ENCODE peak calls at places on chromosomes 11 and 22, in six cellular contexts. P is PC-3, X is GM23338, B is MM.1S, V is GM23248, T is SK-N-SH. C is an unnamed sample.

GRCh38 chr11:69367211-69367964 is 73.4 kb downstream of the MYEOV start:
- DNase-seq in P (peak; percentile 77), X (no peak), B (no peak), V (peak; percentile 18), T (no peak), C (no peak)

GRCh38 chr11:73159981-73160777 is 18.1 kb upstream of the FCHSD2 start:
- DNase-seq in P (no peak), X (no peak), B (no peak), V (no peak), T (no peak), C (no peak)

GRCh38 chr11:71131861-71132260 is 120.5 kb downstream of the SHANK2 start:
- DNase-seq in P (no peak), X (no peak), B (no peak), V (no peak), T (no peak), C (peak; percentile 91)

GRCh38 chr11:112856591-112856990 is 104.6 kb upstream of the NCAM1 start:
- DNase-seq in P (no peak), X (no peak), B (no peak), V (no peak), T (no peak), C (no peak)

GRCh38 chr22:48224332-48224731 is 1461.9 kb downstream of the TBC1D22A start:
- DNase-seq in P (no peak), X (no peak), B (no peak), V (no peak), T (no peak), C (no peak)

GRCh38 chr11:78379039-78379670 is 38.5 kb downstream of the GAB2 start:
- DNase-seq in P (no peak), X (no peak), B (no peak), V (peak; percentile 22), T (no peak), C (no peak)

GRCh38 chr11:70176940-70177689 is 26.0 kb upstream of the FADD start:
- DNase-seq in P (peak; percentile 62), X (peak; percentile 82), B (peak; percentile 44), V (peak; percentile 49), T (peak; percentile 81), C (peak; percentile 56)

GRCh38 chr11:77322506-77322905 is 21.0 kb upstream of the GDPD4 start:
- DNase-seq in P (no peak), X (no peak), B (no peak), V (peak; percentile 76), T (no peak), C (no peak)

GRCh38 chr22:43711681-43712080 is 100.4 kb downstream of the EFCAB6 start:
- DNase-seq in P (no peak), X (no peak), B (no peak), V (no peak), T (no peak), C (no peak)
- TF ChIP-seq EZH2phosphoT487 in P (no peak), X (no peak), B (no peak), V (no peak), T (no peak), C (no peak)

DNA sequence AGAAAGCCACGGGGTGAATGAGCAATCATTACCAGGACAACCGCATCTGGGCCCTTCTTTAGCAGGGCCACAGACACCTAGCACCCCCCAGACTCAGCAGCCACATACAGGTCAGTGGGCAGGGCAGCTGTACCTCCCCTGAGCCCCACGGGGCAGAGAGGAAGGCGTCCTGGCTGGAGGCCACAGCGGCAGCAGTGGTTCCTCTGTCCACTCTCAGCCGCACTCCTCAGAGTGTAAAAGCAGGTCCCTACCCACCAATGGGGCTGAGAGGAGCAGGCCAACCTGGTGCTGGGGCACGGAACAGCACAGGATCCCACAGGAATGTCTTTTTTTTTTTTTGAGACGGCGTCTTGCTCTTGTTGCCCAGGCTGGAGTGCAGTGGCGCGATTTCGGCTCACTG is 65.5 kb downstream of the APOL1 start:
- DNase-seq in P (no peak), X (no peak), B (no peak), V (no peak), T (no peak), C (no peak)
- H3F3A ChIP-seq in P (no peaks in the 10 kb centered on the region), X (peaks cover 3% of the 10 kb centered on the region), B (peaks cover 12% of the 10 kb centered on the region), V (peaks cover 52% of the 10 kb centered on the region), T (peaks cover 44% of the 10 kb centered on the region), C (no peaks in the 10 kb centered on the region)

DNA sequence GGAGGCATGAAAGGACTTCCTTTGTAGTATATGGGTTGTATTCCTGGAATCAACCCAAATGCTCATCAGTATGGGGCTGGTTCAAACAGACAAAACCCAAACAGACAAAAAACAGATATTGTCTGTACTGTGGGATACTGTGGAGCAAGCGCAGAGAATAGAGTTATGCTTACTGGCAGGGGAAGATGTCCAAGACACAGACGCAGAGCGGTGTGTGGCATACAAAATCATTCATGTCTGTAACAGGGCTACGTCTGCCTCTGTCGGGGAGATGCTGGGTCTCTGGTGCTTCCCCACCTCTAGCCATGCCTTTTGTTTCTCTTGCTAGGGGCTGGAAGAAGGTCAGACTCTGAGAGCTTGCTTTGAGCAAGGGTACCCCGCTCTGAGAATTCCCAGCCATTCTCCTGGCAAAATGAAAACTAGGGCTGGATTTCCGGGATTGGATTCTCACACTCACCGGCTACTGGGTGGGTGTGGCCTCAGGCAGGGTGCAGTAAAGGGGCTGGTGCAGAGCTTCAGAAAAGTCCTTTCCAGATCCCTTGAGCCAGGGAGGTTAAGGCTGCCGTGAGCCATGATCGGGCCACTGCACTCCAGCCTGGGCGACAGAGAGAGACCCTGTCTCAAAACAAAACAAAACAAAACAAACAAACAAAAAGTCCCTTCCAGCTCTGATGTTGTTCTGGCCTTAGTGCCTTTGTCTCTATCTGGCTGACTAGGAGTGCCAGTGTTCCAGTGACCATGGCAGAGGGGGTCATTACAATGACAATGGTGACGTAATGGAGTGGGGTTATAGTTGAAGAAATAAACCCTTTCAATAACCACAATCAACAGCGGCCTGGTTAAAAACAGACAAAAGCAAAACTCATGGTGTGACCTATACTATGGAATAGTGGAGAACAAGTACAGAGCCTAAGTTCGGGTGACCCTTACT is 2.9 kb upstream of the ABCC8 start:
- DNase-seq in P (peak; percentile 31), X (peak; percentile 90), B (no peak), V (peak; percentile 19), T (peak; percentile 85), C (peak; percentile 85)
- TF ChIP-seq EZH2phosphoT487 in P (no peak), X (no peak), B (no peak), V (no peak), T (no peak), C (no peak)

GRCh38 chr11:122814401-122814800 is 23.9 kb upstream of the CRTAM start:
- DNase-seq in P (peak; percentile 48), X (peak; percentile 32), B (no peak), V (no peak), T (peak; percentile 30), C (no peak)
- H3F3A ChIP-seq in P (no peaks in the 10 kb centered on the region), X (no peaks in the 10 kb centered on the region), B (no peaks in the 10 kb centered on the region), V (peaks cover 4% of the 10 kb centered on the region), T (no peaks in the 10 kb centered on the region), C (peaks cover 20% of the 10 kb centered on the region)

GRCh38 chr11:16000065-16000464 is 356.3 kb downstream of the SOX6 start:
- DNase-seq in P (no peak), X (no peak), B (no peak), V (peak; percentile 74), T (no peak), C (no peak)
- TF ChIP-seq EZH2phosphoT487 in P (no peak), X (no peak), B (no peak), V (peak; percentile 78), T (no peak), C (no peak)

GRCh38 chr22:22929381-22930221 is 42.0 kb downstream of the IGLL5 start:
- DNase-seq in P (no peak), X (no peak), B (peak; percentile 51), V (no peak), T (no peak), C (no peak)
- H3F3A ChIP-seq in P (no peaks in the 10 kb centered on the region), X (no peaks in the 10 kb centered on the region), B (peaks cover 50% of the 10 kb centered on the region), V (no peaks in the 10 kb centered on the region), T (no peaks in the 10 kb centered on the region), C (no peaks in the 10 kb centered on the region)

DNA sequence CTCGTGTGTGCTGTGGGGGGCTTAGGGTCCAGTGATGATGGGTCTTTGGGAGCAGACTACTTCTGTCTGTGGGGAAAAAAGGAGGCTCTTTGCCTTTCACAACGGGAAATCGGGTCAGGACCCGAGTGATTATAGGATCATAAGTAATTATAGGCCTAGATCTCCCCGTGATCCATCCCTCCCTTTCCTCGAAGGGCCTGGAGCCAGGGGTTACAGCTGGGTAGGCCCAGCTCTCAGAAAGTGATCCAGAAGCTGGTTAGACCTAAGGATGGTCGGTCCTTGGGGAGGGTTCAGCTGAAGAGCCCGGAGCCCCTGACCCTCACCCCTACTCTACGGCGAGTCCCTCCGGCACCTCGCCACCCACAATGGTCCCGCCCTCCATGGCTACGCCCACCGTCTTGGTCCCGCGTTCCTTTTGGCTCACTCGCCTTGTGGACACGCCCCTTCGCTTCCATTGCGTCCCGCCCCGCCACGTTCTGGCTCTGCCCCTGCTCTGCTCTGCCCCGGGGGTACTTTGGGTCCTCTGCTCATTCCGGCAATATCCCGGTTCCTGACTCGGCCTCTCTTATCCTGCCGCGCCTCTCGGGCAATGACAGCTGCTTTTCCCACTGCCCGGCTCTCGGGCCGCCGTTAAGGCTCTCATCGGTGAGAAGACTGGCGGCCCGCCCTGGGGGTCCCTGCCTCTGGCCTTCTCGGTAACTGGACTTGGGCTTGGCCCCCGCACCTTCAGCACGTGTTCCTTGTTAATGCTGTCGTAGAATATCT is 5.0 kb downstream of the IGSF22 start:
- DNase-seq in P (peak; percentile 34), X (peak; percentile 98), B (peak; percentile 84), V (peak; percentile 85), T (peak; percentile 89), C (peak; percentile 94)
- TF ChIP-seq EZH2phosphoT487 in P (no peak), X (no peak), B (no peak), V (no peak), T (no peak), C (no peak)

DNA sequence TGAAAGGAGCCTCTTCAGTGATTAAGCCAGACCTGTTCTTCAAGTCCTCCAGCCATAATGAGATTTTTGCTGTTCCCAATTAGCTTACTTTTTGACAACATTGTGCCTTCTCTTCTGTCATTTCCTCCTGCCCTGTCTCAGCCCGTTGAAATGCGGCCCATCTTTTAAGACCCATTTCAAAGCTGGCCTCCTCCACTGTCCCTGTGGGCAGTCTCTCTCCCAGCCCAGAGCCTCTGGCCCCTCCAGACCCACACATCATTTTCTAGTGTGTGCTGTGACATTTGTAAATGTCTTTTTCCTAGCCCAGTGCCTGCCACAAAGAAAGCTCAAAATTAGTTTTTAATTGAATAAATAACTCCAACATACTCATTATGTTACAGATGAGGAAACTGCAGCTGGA is 70.9 kb downstream of the BUD13 start:
- DNase-seq in P (no peak), X (no peak), B (no peak), V (no peak), T (peak; percentile 4), C (no peak)
- H3F3A ChIP-seq in P (no peaks in the 10 kb centered on the region), X (no peaks in the 10 kb centered on the region), B (no peaks in the 10 kb centered on the region), V (no peaks in the 10 kb centered on the region), T (no peaks in the 10 kb centered on the region), C (peaks cover 6% of the 10 kb centered on the region)

GRCh38 chr11:8871283-8871775 is 39.7 kb upstream of the AKIP1 start:
- DNase-seq in P (peak; percentile 53), X (peak; percentile 84), B (no peak), V (peak; percentile 95), T (peak; percentile 85), C (peak; percentile 87)
- TF ChIP-seq EZH2phosphoT487 in P (no peak), X (no peak), B (no peak), V (no peak), T (no peak), C (no peak)

DNA sequence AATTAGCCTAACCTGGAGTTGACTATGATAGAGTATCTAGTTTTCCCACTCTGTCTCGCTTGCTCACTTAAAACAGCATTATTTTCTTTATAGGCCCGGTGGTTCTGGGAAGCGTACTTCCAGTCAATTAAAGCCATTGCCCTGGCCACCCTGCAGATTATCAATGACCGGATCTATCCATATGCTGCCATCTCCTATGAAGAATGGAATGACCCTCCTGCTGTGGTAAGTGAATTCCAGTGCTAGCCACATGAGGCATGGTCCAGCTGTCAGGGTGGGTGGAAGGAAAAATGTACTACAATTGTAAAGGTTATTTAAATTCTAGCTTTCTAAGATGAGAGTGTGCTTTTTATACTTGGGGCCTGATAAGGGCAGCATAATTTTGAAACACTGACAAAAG is 76.0 kb downstream of the EXT2 start:
- DNase-seq in P (no peak), X (peak; percentile 32), B (no peak), V (no peak), T (peak; percentile 78), C (no peak)
- H3F3A ChIP-seq in P (no peaks in the 10 kb centered on the region), X (no peaks in the 10 kb centered on the region), B (no peaks in the 10 kb centered on the region), V (no peaks in the 10 kb centered on the region), T (no peaks in the 10 kb centered on the region), C (peaks cover 9% of the 10 kb centered on the region)

C was measured in neural progenitor cell.